ENCODE peak calls at places on chromosomes 2 and 18, in five cellular contexts. X is IMR-90, H is neuronal stem cell, L is trophoblast cell, F is H1. T is an unnamed sample.

GRCh38 chr2:182543746-182544525 is 117.1 kb upstream of the PDE1A start:
- DNase-seq in X (no peak), L (no peak), F (no peak), H (no peak), T (peak)

GRCh38 chr2:238786792-238787490 is 60.9 kb upstream of the TWIST2 start:
- DNase-seq in X (no peak), L (no peak), H (no peak), F (no peak), T (no peak)

GRCh38 chr18:36095936-36096519 is 28.7 kb upstream of the RPRD1A start:
- DNase-seq in H (peak), X (peak), F (no peak), L (peak), T (peak)

GRCh38 chr2:119350311-119350998 is 16.2 kb downstream of the C2orf76 start:
- DNase-seq in X (no peak), H (no peak), F (no peak), L (no peak), T (no peak)

GRCh38 chr2:37427241-37427640 is 82.8 kb downstream of the QPCT start:
- DNase-seq in X (no peak), F (no peak), L (peak), H (no peak), T (no peak)

GRCh38 chr2:1183300-1183699 is 230.0 kb upstream of the TPO start:
- DNase-seq in H (no peak), F (no peak), X (no peak), L (peak), T (no peak)

GRCh38 chr18:49663755-49664085 is 101.9 kb downstream of the LIPG start:
- DNase-seq in H (no peak), F (no peak), X (no peak), L (no peak), T (no peak)

GRCh38 chr2:26720322-26721166 is 28.0 kb downstream of the KCNK3 start:
- DNase-seq in H (no peak), L (peak), F (no peak), X (peak), T (peak)

GRCh38 chr2:20539133-20539719 is 92.4 kb downstream of the RHOB start:
- DNase-seq in F (no peak), H (no peak), X (no peak), L (no peak), T (peak)

GRCh38 chr2:111117666-111118454 is 2.9 kb upstream of the BCL2L11 start:
- DNase-seq in F (no peak), X (peak), L (peak), H (peak), T (peak)

GRCh38 chr2:74831693-74832530 is 2.0 kb upstream of the HK2 start:
- DNase-seq in H (no peak), F (no peak), L (peak), X (peak), T (peak)

GRCh38 chr2:74833418-74834233 is at the start of gene HK2:
- DNase-seq in X (peak), L (peak), H (peak), F (peak), T (peak)

GRCh38 chr2:74836675-74837401 is 2.9 kb downstream of the HK2 start:
- DNase-seq in F (peak), L (no peak), H (no peak), X (no peak), T (no peak)

GRCh38 chr2:74835831-74836674 is 2.1 kb downstream of the HK2 start:
- DNase-seq in H (peak), F (no peak), X (peak), L (peak), T (peak)

DNA sequence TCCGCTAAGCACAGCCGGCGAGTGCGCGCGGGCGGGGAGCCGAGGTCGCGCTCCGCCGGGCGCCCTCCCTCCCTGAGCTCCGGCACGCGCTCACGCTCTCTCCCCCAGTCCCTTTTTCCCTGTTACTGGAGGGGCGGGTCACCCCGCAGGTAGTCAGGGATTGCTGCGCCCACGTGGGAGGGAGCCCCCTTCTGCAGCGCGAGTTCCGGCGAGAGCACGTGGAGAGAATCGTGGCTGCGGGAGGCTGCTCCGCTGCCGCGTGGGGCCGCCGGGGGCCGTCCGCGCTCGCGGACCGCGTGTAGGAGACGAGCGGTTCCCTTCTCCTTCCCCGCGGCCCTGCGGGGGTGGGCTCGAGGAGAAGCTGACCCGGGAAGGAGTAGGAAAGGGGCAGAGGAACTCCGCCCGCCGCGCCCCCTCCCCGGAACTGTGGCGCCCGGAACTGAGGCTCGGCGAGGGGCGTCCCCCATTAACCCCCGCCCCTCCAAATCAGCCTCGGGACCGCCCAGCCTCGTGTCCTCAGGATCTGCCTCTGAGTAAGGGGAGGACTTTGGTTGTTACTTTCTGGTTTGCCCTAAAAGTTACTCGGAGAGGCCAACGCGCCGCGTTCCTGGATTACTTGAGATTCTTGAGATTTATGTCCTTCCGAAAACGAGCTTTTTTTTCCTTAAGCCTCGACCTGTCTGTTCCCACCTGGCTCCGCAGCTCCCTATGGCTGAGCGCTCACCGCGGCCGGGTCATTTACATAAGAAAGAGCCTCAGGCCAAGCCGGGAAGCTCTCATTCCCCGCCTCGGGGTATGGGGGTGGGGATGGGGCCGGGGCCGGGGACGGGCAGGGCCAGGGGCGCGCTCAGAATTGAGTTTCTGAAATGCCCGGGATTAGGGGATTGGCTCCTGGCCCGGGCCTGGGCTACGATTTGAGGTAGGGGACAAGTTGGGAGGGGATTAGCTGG is 1.2 kb downstream of the HK2 start:
- DNase-seq in H (peak), X (peak), L (peak), F (peak), T (peak)
- H3K4ac ChIP-seq in H (no peak), X (peak), L (peak), F (peak), T (peak)

GRCh38 chr2:27771548-27772335 is at the start of gene MRPL33:
- DNase-seq in H (peak), L (peak), F (peak), X (peak), T (peak)

GRCh38 chr2:27771202-27771547 is 344 bp upstream of the MRPL33 start:
- DNase-seq in L (no peak), H (no peak), F (no peak), X (no peak), T (no peak)

GRCh38 chr2:27776097-27776496 is 4.6 kb downstream of the MRPL33 start:
- DNase-seq in F (no peak), X (peak), H (no peak), L (peak), T (no peak)

GRCh38 chr2:27773959-27774358 is 2.4 kb downstream of the MRPL33 start:
- DNase-seq in H (no peak), F (no peak), L (no peak), X (no peak), T (no peak)

GRCh38 chr2:27772804-27773203 is 1.3 kb downstream of the MRPL33 start:
- DNase-seq in L (no peak), H (no peak), F (no peak), X (peak), T (no peak)
- H3K4me3 ChIP-seq in L (no peak), H (no peak), F (peak), X (peak), T (no peak)

DNA sequence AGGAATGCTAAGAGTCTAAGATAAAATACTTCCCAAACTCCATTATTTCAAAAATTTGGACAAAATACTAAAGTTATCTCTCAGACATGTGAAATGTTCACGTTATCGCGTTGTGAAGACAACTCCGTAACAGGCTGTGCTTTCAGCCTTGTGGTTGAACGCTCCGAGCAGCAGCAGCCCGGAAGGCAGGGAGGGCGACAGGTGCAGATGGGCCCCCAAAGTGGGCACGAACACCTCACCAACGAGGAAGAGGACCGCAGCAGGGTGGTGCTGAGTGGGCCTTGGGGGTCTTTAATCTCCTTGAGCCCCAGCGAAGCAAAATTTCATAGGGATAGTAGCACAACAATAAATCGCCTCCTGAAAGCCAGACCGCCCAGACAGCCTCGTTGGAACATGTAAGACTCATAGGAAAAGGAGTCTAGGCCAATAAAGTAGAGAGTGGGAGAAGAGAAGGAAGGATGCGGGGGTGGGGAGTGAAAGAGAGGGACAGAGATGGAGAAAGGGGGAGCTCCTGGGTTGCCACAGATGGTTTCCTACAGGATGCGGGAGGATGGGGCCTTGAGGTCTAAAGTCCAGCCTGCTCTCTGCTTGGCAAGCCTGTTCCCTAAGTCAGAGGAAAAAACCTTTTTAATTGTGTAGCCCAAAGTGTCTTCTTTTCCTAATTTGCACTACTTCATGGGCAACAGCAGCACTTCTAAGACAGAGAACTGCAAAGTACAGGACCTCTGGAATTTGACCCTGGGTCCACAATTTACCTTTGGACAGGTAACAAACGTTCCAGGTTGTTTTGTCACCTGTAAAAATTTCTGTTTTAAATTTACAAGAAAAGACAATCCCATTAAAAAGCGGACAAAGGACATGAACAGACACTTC is 1.3 kb upstream of the FAM110C start:
- DNase-seq in X (no peak), H (no peak), F (no peak), L (no peak), T (no peak)
- H2AFZ ChIP-seq in X (no peak), H (peak), F (peak), L (no peak), T (no peak)

DNA sequence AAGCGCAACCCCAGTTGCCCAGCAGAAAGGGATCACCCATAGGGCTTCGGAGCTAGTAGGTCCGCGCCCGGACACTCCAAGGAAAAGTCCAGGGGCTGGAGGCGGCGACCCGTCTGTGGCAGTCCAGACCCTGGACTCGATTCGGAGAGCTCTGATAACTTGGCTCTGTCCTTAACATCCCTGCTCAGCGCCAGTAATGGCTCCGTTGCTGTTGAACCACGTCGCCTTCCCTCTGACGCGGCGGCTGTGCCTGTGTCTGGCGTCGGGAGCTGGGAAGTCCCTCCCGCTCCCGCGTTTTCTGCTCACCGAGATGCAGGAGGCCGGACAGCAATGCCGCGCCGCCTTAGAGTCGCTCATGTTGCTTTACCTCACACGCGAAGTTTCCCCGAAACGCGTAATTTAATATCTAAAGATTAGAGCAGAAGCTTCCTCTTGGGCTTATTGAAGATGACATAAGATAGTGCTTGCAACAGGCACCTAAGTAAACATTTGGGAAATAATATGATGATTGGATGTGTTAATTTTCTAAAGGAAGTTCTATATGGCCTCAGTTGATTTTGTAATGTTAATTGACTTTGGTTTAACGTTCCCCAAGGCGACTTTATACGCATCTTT is 1.3 kb upstream of the ZBTB14 start:
- DNase-seq in F (peak), X (peak), L (peak), H (peak), T (peak)
- H3K4ac ChIP-seq in F (peak), X (peak), L (peak), H (no peak), T (peak)

GRCh38 chr2:205857532-205857931 is 175.2 kb downstream of the NRP2 start:
- DNase-seq in X (no peak), F (no peak), L (no peak), H (no peak), T (no peak)

GRCh38 chr2:205864511-205864910 is 182.2 kb downstream of the NRP2 start:
- DNase-seq in L (no peak), F (no peak), X (no peak), H (no peak), T (no peak)

GRCh38 chr2:205860146-205860545 is 177.8 kb downstream of the NRP2 start:
- DNase-seq in X (no peak), F (no peak), H (no peak), L (peak), T (no peak)

GRCh38 chr2:205860847-205861246 is 178.5 kb downstream of the NRP2 start:
- DNase-seq in F (no peak), L (no peak), X (no peak), H (no peak), T (no peak)

DNA sequence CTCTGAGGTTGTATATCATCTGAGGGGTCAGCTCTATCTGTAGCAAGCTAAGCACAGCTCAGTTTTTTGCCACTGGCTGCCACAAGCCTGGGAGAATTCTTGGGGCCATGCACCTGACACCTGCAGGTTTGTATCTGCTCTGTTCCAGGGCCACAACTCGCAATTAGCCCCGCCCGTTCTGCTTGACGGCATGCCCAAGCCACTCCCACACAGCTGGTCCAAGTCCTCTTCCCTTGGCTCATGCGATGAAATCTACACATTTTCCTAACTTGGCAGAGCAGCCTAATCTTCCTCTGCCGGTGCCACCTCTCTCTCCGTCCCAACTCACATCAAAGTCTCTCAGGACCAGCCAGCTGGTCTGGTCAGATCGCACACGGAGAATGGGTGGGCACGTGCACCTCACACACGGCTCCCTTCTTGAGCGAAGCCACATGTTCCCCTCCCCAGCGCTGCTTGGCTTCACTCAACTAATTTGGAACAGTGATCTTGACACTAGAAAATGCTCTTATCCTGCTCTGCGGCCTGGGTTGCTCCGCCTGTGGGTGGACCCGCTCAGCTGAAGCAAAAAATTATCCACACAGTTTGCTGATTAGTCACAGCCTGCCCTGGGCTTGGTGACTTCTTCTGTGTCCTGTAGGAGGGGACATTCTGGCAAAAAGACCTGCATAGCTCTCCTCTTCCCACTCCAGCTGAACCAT is 176.6 kb downstream of the NRP2 start:
- DNase-seq in X (peak), H (no peak), F (no peak), L (peak), T (no peak)
- H3K4me3 ChIP-seq in X (no peak), H (no peak), F (no peak), L (no peak), T (peak)

GRCh38 chr18:13454363-13455150 is 236.0 kb downstream of the LDLRAD4 start:
- DNase-seq in F (no peak), X (no peak), L (no peak), H (no peak), T (no peak)

GRCh38 chr18:13456736-13457271 is 238.2 kb downstream of the LDLRAD4 start:
- DNase-seq in L (no peak), X (no peak), F (no peak), H (no peak), T (no peak)

GRCh38 chr18:13457327-13457726 is 238.8 kb downstream of the LDLRAD4 start:
- DNase-seq in H (no peak), F (no peak), L (no peak), X (no peak), T (no peak)

GRCh38 chr18:13455470-13455869 is 236.9 kb downstream of the LDLRAD4 start:
- DNase-seq in F (no peak), L (no peak), H (no peak), X (no peak), T (no peak)

DNA sequence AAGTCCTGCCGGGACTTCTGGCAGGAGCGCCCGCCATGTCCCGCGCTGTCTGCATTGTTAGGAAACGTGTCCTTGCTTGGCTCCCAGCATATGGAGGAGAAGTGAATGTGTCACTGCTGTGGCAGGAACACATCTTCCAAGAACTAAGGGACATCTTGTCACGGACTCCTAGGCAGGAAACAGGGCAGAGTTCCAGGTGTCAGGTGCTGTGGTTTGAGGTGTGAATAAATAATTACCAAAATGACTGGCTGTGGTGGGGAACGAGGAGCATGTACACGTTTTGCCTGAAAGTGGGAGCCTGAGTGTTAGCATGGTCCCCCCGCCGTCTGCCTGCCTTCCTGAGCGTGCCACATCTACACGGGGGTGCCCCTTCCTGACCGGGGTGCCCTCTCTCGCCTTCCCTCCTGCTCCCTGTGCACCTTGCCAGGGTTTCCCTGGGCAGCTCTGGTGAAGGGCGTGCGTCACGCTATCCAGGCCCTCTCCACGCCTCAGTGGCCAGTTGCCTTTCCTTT is 237.5 kb downstream of the LDLRAD4 start:
- DNase-seq in F (no peak), H (no peak), X (no peak), L (no peak), T (no peak)
- H2AFZ ChIP-seq in F (no peak), H (no peak), X (no peak), L (no peak), T (no peak)

GRCh38 chr2:44168684-44169154 is at the start of gene PPM1B:
- DNase-seq in F (peak), L (no peak), H (no peak), X (no peak), T (no peak)

GRCh38 chr2:44170337-44170736 is 1.7 kb downstream of the PPM1B start:
- DNase-seq in X (peak), H (no peak), L (peak), F (no peak), T (peak)

GRCh38 chr2:44171018-44171417 is 2.3 kb downstream of the PPM1B start:
- DNase-seq in H (no peak), L (peak), F (no peak), X (peak), T (peak)

GRCh38 chr2:44167908-44168683 is 579 bp upstream of the PPM1B start:
- DNase-seq in F (peak), X (peak), H (peak), L (peak), T (peak)

DNA sequence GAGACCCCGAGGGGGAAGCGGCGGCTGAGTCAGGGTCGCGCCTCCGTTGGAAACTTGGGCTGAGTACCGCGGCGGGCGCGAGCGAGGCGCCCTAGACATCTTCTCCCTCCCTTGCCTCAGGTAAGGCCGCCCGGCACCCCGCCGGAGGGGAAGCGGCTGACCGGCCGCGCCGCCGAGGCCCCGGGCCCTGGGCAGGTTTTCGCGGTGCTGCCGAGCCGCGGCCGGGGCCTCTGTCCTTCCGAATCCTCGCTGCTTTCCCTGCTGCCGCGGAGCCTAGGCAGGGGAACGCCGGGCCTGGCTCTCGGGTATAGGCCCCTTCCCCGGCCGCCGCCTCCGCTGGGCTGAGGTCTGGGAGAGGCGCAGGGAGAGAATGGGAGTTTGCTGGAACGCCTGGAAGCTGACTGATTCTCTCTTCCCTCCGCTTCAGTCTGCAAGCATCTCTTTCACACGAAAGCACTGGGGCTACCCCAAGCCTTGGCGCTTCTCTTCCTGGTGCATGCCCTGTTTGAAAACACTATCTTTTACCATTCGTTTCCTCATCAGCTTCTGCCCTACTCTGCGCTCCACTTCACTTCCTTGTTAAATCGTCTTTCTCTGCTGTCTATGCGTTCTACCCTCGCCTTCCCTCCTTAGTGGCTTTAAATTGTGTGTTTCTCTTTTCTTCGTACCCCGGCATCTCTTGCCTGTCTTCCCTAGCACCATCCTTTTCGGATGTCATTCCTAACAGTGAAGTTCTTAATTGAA is 652 bp downstream of the PPM1B start:
- DNase-seq in X (peak), F (no peak), L (peak), H (peak), T (peak)
- H3K4ac ChIP-seq in X (peak), F (peak), L (peak), H (no peak), T (peak)

GRCh38 chr2:218963597-218963996 is 4.1 kb downstream of the CDK5R2 start:
- DNase-seq in F (no peak), H (no peak), X (no peak), L (no peak), T (no peak)
- H3K4me3 ChIP-seq in F (peak), H (no peak), X (no peak), L (no peak), T (no peak)

T was measured in mesenchymal stem cell.